ENCODE peak calls at places on chromosome 11, in ten cellular contexts. I is activated T-helper 1 cell treated with anti-CD3 and anti-CD28 coated beads, Interleukin-12 subunit alpha, Interleukin-12 subunit beta, Interleukin-2, Interleukin-4 antibody, amounts not matched to agents 30 ng/mL and 10 ng/mL and 1 ng/mL, durations not matched to agents 14 hours and 24 hours and 36 hours; D is psoas muscle; N is mucosa of gallbladder; R is naive thymus-derived CD4-positive, alpha-beta T cell; T is RKO; V is HuH-7; E is ovary; K is T-helper 1 cell; Y is chondrocyte. X is an unnamed sample.

GRCh38 chr11:117538731-117539130 is 211.1 kb downstream of the CEP164 start:
- DNase-seq in R (no peak), D (no peak), K (no peak), E (no peak), V (no peak), N (no peak), T (no peak), I (no peak), Y (no peak), X (no peak)

GRCh38 chr11:83680351-83680750 is 394.2 kb upstream of the CCDC90B start:
- DNase-seq in T (no peak), K (no peak), I (no peak), D (no peak), E (no peak), V (no peak), Y (no peak), N (no peak), R (no peak), X (no peak)

GRCh38 chr11:64879226-64879900 is 942 bp upstream of the EHD1 start:
- DNase-seq in T (no peak), K (no peak), I (no peak), E (no peak), N (no peak), D (no peak), Y (no peak), V (no peak), R (no peak), X (no peak)

GRCh38 chr11:134562176-134562575 is 150.1 kb upstream of the B3GAT1 start:
- DNase-seq in I (no peak), E (no peak), R (no peak), T (no peak), N (peak), V (no peak), D (no peak), K (no peak), Y (peak), X (no peak)

GRCh38 chr11:66495401-66495844 is 15.0 kb upstream of the BBS1 start:
- DNase-seq in T (no peak), N (no peak), V (no peak), E (no peak), K (no peak), I (no peak), Y (no peak), D (peak), R (no peak), X (no peak)

GRCh38 chr11:32451808-32452207 is 16.5 kb upstream of the WT1 start:
- DNase-seq in N (no peak), Y (no peak), T (no peak), K (no peak), E (no peak), V (no peak), D (no peak), R (no peak), I (no peak), X (no peak)

GRCh38 chr11:8907116-8907515 is 3.9 kb upstream of the AKIP1 start:
- DNase-seq in R (no peak), N (no peak), D (no peak), Y (no peak), I (no peak), K (no peak), E (no peak), T (no peak), V (no peak), X (no peak)

GRCh38 chr11:111635706-111636045 is 33.4 kb downstream of the SIK2 start:
- DNase-seq in K (no peak), T (no peak), E (peak), V (no peak), Y (no peak), I (no peak), D (no peak), R (no peak), N (peak), X (peak)

GRCh38 chr11:131063638-131064037 is 147.4 kb upstream of the SNX19 start:
- DNase-seq in K (no peak), R (no peak), E (no peak), D (no peak), T (no peak), I (no peak), V (no peak), Y (no peak), N (no peak), X (no peak)

GRCh38 chr11:35223429-35223828 is 84.5 kb downstream of the CD44 start:
- DNase-seq in D (no peak), T (no peak), N (no peak), Y (no peak), E (no peak), R (no peak), K (no peak), V (no peak), I (no peak), X (no peak)

GRCh38 chr11:71140206-71140919 is 112.0 kb downstream of the SHANK2 start:
- DNase-seq in R (no peak), N (no peak), Y (no peak), I (no peak), D (no peak), E (no peak), K (no peak), T (no peak), V (no peak), X (peak)

GRCh38 chr11:75337195-75337654 is 14.2 kb downstream of the ARRB1 start:
- DNase-seq in R (no peak), Y (no peak), N (no peak), T (no peak), D (no peak), K (no peak), I (no peak), E (no peak), V (no peak), X (no peak)

GRCh38 chr11:21811572-21811971 is 381.3 kb upstream of the ANO5 start:
- DNase-seq in I (no peak), N (no peak), V (no peak), D (no peak), T (no peak), E (no peak), R (no peak), Y (no peak), K (no peak), X (no peak)

GRCh38 chr11:117851091-117851490 is 25.4 kb downstream of the FXYD6 start:
- DNase-seq in N (no peak), D (no peak), V (no peak), T (no peak), E (peak), Y (no peak), K (no peak), R (no peak), I (no peak), X (no peak)

GRCh38 chr11:93028959-93029536 is 59.6 kb downstream of the MTNR1B start:
- DNase-seq in D (no peak), E (no peak), I (no peak), R (no peak), V (no peak), T (no peak), K (no peak), N (no peak), Y (no peak), X (no peak)

GRCh38 chr11:35231074-35231473 is 92.1 kb downstream of the CD44 start:
- DNase-seq in E (no peak), K (no peak), D (no peak), I (no peak), T (no peak), N (no peak), V (no peak), R (no peak), Y (no peak), X (no peak)

GRCh38 chr11:720642-721346 is 14.8 kb downstream of the EPS8L2 start:
- DNase-seq in I (no peak), T (no peak), R (no peak), D (no peak), N (no peak), V (no peak), E (peak), Y (no peak), K (no peak), X (peak)

GRCh38 chr11:23995891-23996290 is 501.0 kb upstream of the LUZP2 start:
- DNase-seq in R (no peak), N (no peak), T (no peak), I (no peak), D (no peak), E (no peak), K (no peak), V (no peak), Y (no peak), X (no peak)

GRCh38 chr11:129375731-129376657 is at the start of gene BARX2:
- DNase-seq in K (no peak), D (no peak), T (peak), V (peak), I (peak), R (no peak), N (peak), Y (no peak), E (no peak), X (peak)

GRCh38 chr11:68329993-68330699 is 17.8 kb downstream of the LRP5 start:
- DNase-seq in K (no peak), V (no peak), I (no peak), N (no peak), D (no peak), T (no peak), R (no peak), E (no peak), Y (no peak), X (no peak)

GRCh38 chr11:80899381-80899780 is 1458.6 kb upstream of the TENM4 start:
- DNase-seq in N (no peak), D (no peak), Y (no peak), I (no peak), R (no peak), V (no peak), T (no peak), K (no peak), E (no peak), X (no peak)

GRCh38 chr11:94117871-94118270 is 10.8 kb upstream of the PANX1 start:
- DNase-seq in V (no peak), R (no peak), Y (no peak), D (no peak), T (no peak), I (no peak), N (no peak), E (no peak), K (no peak), X (no peak)

GRCh38 chr11:34916810-34917780 is 677 bp downstream of the PDHX start:
- DNase-seq in Y (no peak), N (no peak), V (no peak), I (no peak), R (no peak), D (no peak), E (no peak), T (peak), K (no peak), X (no peak)

GRCh38 chr11:129698212-129698611 is 117.4 kb upstream of the TMEM45B start:
- DNase-seq in K (no peak), N (no peak), T (no peak), V (no peak), Y (no peak), D (no peak), E (no peak), I (no peak), R (no peak), X (no peak)

GRCh38 chr11:119373917-119374631 is 7.4 kb downstream of the USP2 start:
- DNase-seq in V (peak), Y (no peak), K (no peak), D (peak), N (peak), T (peak), I (no peak), E (peak), R (no peak), X (peak)

GRCh38 chr11:72840780-72841179 is 26.6 kb downstream of the ATG16L2 start:
- DNase-seq in T (no peak), E (no peak), D (no peak), I (no peak), K (no peak), V (no peak), N (no peak), Y (no peak), R (no peak), X (no peak)

GRCh38 chr11:35192347-35192746 is 53.4 kb downstream of the CD44 start:
- DNase-seq in I (no peak), Y (no peak), T (no peak), K (no peak), R (no peak), E (no peak), D (peak), N (peak), V (peak), X (no peak)

GRCh38 chr11:131668867-131669780 is 298.7 kb downstream of the NTM start:
- DNase-seq in D (no peak), K (no peak), V (peak), N (no peak), I (no peak), T (peak), Y (no peak), R (no peak), E (no peak), X (no peak)

GRCh38 chr11:76152741-76153608 is 53.3 kb downstream of the WNT11 start:
- DNase-seq in I (no peak), V (no peak), E (no peak), D (no peak), R (no peak), K (no peak), N (no peak), Y (no peak), T (no peak), X (peak)

GRCh38 chr11:112525844-112526590 is 265.4 kb upstream of the PLET1 start:
- DNase-seq in I (no peak), T (no peak), E (no peak), Y (no peak), R (no peak), D (no peak), N (no peak), V (no peak), K (no peak), X (no peak)